ENCODE peak calls at places on chromosomes 5 and 9, in six cellular contexts. D is lung, N is gastrocnemius medialis, C is RWPE2, F is uterus, R is testis. I is an unnamed sample.

GRCh38 chr9:80156262-80156661 is 584.5 kb downstream of the TLE4 start:
- DNase-seq in D (no peak), R (no peak), N (no peak), C (no peak), F (no peak), I (no peak)

GRCh38 chr9:121242219-121242954 is 25.6 kb upstream of the GSN start:
- DNase-seq in N (no peak), R (no peak), D (no peak), C (no peak), F (no peak), I (no peak)

GRCh38 chr5:11007251-11007650 is 246.2 kb upstream of the DAP start:
- DNase-seq in C (no peak), D (peak; percentile 32), N (no peak), F (no peak), R (no peak), I (no peak)

GRCh38 chr5:177496111-177497010 is 1.0 kb downstream of the PDLIM7 start:
- DNase-seq in C (peak; percentile 98), N (peak; percentile 91), D (peak; percentile 55), F (peak; percentile 89), R (peak; percentile 74), I (peak; percentile 67)

GRCh38 chr9:129990269-129991005 is 52.6 kb downstream of the FNBP1 start:
- DNase-seq in C (no peak), F (no peak), N (no peak), D (no peak), R (peak; percentile 4), I (no peak)

GRCh38 chr5:52794519-52794918 is 6.8 kb downstream of the ITGA1 start:
- DNase-seq in D (peak; percentile 33), F (no peak), N (no peak), C (no peak), R (no peak), I (no peak)

GRCh38 chr9:78668148-78668825 is 371.4 kb downstream of the PSAT1 start:
- DNase-seq in D (no peak), C (no peak), F (no peak), R (no peak), N (no peak), I (no peak)

GRCh38 chr5:5711112-5711511 is 288.6 kb downstream of the ICE1 start:
- DNase-seq in R (no peak), D (no peak), C (no peak), F (no peak), N (no peak), I (no peak)

GRCh38 chr5:9239626-9240025 is 306.2 kb downstream of the SEMA5A start:
- DNase-seq in N (no peak), D (no peak), R (no peak), F (no peak), C (no peak), I (no peak)

GRCh38 chr5:123367739-123368138 is 55.5 kb downstream of the CEP120 start:
- DNase-seq in D (no peak), R (no peak), N (no peak), F (no peak), C (no peak), I (no peak)

GRCh38 chr5:162325143-162325727 is 257.7 kb downstream of the GABRG2 start:
- DNase-seq in R (no peak), F (no peak), D (no peak), N (no peak), C (no peak), I (no peak)

DNA sequence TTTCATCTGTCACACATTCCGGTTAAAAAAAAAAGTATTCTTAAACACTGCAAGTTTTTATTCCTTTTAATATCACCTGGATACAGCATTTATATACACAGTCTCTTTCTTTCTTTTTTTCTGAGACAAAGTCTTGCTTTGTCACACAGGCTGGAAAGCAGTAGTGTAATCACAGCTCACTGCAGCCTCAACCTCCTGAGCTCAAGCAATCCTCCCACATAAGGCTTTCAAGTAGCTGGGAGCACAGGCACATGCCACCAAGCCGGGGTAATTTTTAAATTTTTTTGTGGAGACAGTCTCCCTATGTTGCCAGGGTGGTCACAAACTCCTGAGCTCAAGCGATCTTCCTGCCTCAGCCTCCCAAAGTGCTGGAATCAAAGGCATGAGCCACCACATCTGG is 13.9 kb downstream of the KIF20A start:
- DNase-seq in C (no peak), R (no peak), D (no peak), F (no peak), N (no peak), I (no peak)
- H3K36me3 ChIP-seq in C (peaks cover 80% of the 10 kb centered on the region), R (no peaks in the 10 kb centered on the region), D (peaks cover 31% of the 10 kb centered on the region), F (no peaks in the 10 kb centered on the region), N (no peaks in the 10 kb centered on the region), I (no peaks in the 10 kb centered on the region)

GRCh38 chr5:34498582-34498981 is 157.5 kb upstream of the RAI14 start:
- DNase-seq in N (no peak), D (no peak), F (no peak), C (no peak), R (no peak), I (no peak)

GRCh38 chr5:34497031-34497808 is 158.9 kb upstream of the RAI14 start:
- DNase-seq in R (peak; percentile 82), F (peak; percentile 87), D (no peak), C (no peak), N (peak; percentile 41), I (no peak)

GRCh38 chr5:34495178-34495577 is 160.9 kb upstream of the RAI14 start:
- DNase-seq in R (no peak), C (no peak), F (no peak), D (no peak), N (no peak), I (no peak)

GRCh38 chr5:34494111-34494755 is 161.9 kb upstream of the RAI14 start:
- DNase-seq in C (no peak), R (no peak), F (no peak), N (no peak), D (no peak), I (no peak)

DNA sequence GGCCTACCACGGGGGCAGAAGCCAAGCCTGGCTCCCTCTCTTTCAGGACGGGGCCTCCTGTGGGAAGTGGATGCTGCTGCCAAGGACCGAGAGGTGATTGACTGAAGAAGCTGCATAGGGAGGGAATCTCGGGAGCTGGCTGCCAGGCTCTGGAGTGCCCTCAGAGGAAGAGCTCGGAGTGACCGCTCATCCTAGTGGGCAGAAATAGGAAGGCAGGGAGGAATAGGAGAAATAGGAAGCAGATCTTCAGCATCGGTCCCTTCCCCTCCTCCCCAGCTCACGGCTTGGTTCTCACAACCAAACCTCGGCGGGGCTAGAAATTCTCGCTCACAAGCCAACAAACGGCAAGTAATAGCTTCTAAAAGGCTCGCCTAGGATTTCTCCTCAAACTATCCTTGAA is 159.9 kb upstream of the RAI14 start:
- DNase-seq in F (peak; percentile 54), N (no peak), R (no peak), C (no peak), D (no peak), I (no peak)
- TF ChIP-seq CTCF in F (peak; percentile 12), N (no peak), R (no peak), C (no peak), D (no peak), I (no peak)

GRCh38 chr9:135916998-135917397 is 9.7 kb upstream of the CAMSAP1 start:
- DNase-seq in R (no peak), D (no peak), N (no peak), C (no peak), F (no peak), I (no peak)
- H3K9me3 ChIP-seq in R (no peaks in the 10 kb centered on the region), D (no peaks in the 10 kb centered on the region), N (no peaks in the 10 kb centered on the region), C (peaks cover 19% of the 10 kb centered on the region), F (no peaks in the 10 kb centered on the region), I (no peaks in the 10 kb centered on the region)

DNA sequence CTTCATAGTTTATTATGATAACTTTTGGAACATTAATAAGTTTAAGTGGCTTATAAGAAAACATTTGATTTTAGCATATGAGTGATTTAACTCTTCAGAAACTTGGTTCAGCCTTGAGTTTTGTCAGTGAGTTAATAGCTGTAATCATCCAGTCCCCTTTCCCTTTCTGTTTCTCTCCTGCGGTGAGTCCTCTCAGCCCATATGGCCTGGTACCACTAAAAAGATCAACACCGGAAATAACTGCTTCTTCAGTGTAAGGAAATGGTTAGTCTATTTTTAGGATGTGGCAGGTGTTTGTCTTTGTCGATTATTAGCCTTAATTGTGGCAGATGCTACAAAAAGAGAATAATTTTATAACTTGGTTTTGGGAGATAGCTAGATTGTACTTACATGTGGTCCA is 120.2 kb upstream of the GRHPR start:
- DNase-seq in R (no peak), D (no peak), F (no peak), C (no peak), N (no peak), I (no peak)
- H3K36me3 ChIP-seq in R (no peaks in the 10 kb centered on the region), D (no peaks in the 10 kb centered on the region), F (no peaks in the 10 kb centered on the region), C (peaks cover 10% of the 10 kb centered on the region), N (peaks cover 3% of the 10 kb centered on the region), I (no peaks in the 10 kb centered on the region)

DNA sequence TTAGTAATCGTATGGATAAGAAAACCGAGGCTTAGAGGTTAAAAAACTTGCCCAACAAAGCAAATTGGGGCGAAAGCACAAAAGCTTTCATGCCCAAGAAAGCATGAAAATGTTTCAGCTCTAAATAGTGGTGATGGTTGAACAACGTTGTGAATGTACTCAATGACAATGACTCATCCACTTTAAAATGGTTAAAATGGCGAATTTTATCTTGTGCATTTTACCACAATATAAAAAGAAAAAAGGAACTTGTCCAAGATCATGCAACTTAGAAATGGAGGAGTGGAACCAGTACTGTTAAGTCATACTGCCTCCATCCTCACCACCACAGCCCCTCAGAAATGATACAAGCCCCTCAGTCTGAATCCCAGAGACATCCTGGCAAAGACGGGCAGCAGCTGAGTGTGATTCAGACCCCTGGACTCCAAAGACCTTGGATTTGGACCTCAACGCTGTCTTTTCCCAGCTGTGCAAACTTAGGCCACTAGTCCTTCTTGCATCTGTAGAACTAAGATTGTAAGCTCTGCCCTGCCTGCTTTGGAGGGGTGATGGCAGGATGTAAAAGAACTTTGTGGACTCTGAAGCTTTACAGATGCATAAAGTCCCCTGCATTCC is 158.4 kb downstream of the GABBR2 start:
- DNase-seq in R (no peak), F (no peak), D (no peak), C (no peak), N (no peak), I (no peak)
- TF ChIP-seq CTCF in R (no peak), F (no peak), D (no peak), C (no peak), N (no peak), I (no peak)

DNA sequence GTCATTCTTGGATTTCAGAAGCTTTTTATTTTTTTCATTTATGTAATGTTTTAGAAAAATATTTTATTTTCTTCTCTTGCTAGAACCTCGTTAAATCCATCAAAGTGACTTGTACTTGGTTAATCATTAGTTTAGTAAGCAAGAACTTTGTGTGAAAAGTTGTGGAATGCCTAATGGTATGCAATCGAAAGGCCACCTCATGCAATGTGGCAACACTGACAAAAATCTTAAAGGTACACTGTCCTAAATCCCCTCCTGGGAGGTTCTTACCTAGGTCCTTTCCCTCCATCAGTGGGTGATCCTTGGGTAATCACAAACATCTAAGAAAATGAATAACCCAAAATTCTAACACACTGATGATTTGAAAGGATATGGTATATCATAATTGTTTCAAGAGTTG is 304.2 kb downstream of the DNAH5 start:
- DNase-seq in D (no peak), F (no peak), N (no peak), R (no peak), C (no peak), I (no peak)
- H3K9me3 ChIP-seq in D (peaks cover 5% of the 10 kb centered on the region), F (no peaks in the 10 kb centered on the region), N (no peaks in the 10 kb centered on the region), R (no peaks in the 10 kb centered on the region), C (no peaks in the 10 kb centered on the region), I (no peaks in the 10 kb centered on the region)

DNA sequence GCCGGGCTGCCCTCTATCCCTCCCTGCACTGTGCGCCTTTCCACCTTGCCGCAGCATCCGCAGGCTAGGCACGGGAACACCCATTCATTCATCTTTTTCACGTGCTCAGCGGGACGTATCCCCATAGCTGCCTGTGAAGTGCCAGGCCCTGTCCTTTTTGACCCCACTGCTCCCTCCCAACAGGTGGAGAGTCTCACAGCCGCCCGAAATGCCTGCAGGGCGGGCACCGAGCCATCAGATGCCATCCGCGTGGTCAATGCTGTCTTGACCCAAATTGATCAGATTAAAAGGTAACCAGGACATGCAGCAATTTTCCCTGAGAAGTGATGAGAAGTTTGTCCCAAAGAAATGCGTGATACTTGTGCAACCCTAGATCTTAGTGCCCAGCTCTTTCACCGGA is 15.5 kb downstream of the TRIP13 start:
- DNase-seq in D (no peak), F (peak; percentile 9), C (no peak), R (peak; percentile 11), N (no peak), I (no peak)
- H3K36me3 ChIP-seq in D (no peaks in the 10 kb centered on the region), F (no peaks in the 10 kb centered on the region), C (peaks cover 75% of the 10 kb centered on the region), R (no peaks in the 10 kb centered on the region), N (no peaks in the 10 kb centered on the region), I (no peaks in the 10 kb centered on the region)

I was measured in adrenal gland.